ENCODE peak calls at places on chromosomes 2 and 18, in ten cellular contexts. W, X, Q, B, C, O, R, E, U and D are unnamed samples.

GRCh38 chr2:85898881-85899280 is 10.1 kb upstream of the ST3GAL5 start:
- DNase-seq in Q (no peak), R (no peak), E (no peak), C (no peak), B (no peak), U (no peak), W (no peak), O (no peak), X (no peak), D (no peak)

GRCh38 chr2:202270487-202270886 is 4.9 kb downstream of the NOP58 start:
- DNase-seq in W (no peak), C (no peak), E (no peak), U (no peak), O (no peak), Q (no peak), X (peak; percentile 12), B (no peak), R (no peak), D (no peak)

GRCh38 chr2:3179208-3179607 is 198.4 kb downstream of the EIPR1 start:
- DNase-seq in R (no peak), C (peak; percentile 35), U (no peak), W (no peak), Q (no peak), O (no peak), X (peak; percentile 32), B (no peak), E (no peak), D (peak; percentile 43)

GRCh38 chr2:79966882-79967281 is 337.7 kb downstream of the LRRTM1 start:
- DNase-seq in Q (no peak), R (no peak), W (no peak), C (no peak), X (no peak), E (no peak), U (no peak), O (no peak), B (no peak), D (no peak)

GRCh38 chr18:68533641-68534040 is 181.3 kb downstream of the TMX3 start:
- DNase-seq in E (no peak), O (no peak), X (no peak), U (no peak), R (peak; percentile 25), C (no peak), W (no peak), B (no peak), Q (no peak), D (no peak)

GRCh38 chr18:21096760-21097159 is 14.9 kb downstream of the ROCK1 start:
- DNase-seq in R (no peak), B (no peak), W (no peak), C (no peak), X (no peak), E (no peak), O (no peak), U (no peak), Q (no peak), D (no peak)

GRCh38 chr2:119744335-119744939 is 15.3 kb upstream of the PTPN4 start:
- DNase-seq in Q (peak; percentile 92), O (peak; percentile 16), W (peak; percentile 54), X (no peak), B (no peak), E (no peak), U (peak; percentile 49), R (no peak), C (no peak), D (no peak)

GRCh38 chr18:75341897-75342296 is 85.6 kb downstream of the SMIM21 start:
- DNase-seq in Q (no peak), C (no peak), B (no peak), O (no peak), U (no peak), W (no peak), E (no peak), R (no peak), X (no peak), D (no peak)

GRCh38 chr2:11159574-11160170 is 4.4 kb downstream of the SLC66A3 start:
- DNase-seq in C (no peak), R (no peak), E (no peak), U (no peak), B (no peak), X (no peak), O (no peak), W (peak; percentile 8), Q (no peak), D (no peak)

GRCh38 chr18:3867768-3868445 is 417.9 kb downstream of the TGIF1 start:
- DNase-seq in Q (no peak), X (no peak), W (no peak), E (no peak), B (no peak), O (no peak), C (no peak), U (no peak), R (no peak), D (no peak)

DNA sequence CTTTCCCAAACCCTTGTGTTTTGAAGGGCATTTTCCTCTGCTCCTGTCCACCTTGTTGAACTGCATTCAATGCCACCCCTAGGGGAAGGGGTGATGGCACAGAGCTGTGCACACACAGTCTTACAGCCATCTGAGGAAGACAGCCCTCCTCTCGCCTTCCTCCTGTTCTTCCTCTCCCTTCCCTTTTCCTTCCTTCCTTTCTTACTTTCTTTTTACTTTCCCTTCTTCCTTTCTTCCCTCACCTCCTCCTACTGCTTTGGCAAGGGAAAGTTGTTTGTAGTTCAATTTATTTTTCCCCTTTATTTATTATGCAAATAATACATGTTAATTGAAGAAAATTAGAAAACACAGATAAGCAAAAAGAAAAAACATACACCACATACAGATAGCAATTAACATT is 99.4 kb downstream of the CDH20 start:
- DNase-seq in B (no peak), X (no peak), O (no peak), U (no peak), C (no peak), E (no peak), R (no peak), Q (no peak), W (no peak), D (no peak)
- TF ChIP-seq CTCF in B (no peak), X (no peak), O (no peak), U (no peak), C (no peak), E (no peak), R (no peak), Q (no peak), W (no peak), D (no peak)

GRCh38 chr2:52264488-52264887 is 1232.6 kb upstream of the NRXN1 start:
- DNase-seq in O (no peak), W (no peak), X (peak; percentile 66), C (no peak), Q (no peak), B (no peak), E (no peak), R (no peak), U (no peak), D (no peak)
- TF ChIP-seq CTCF in O (no peak), W (no peak), X (no peak), C (no peak), Q (no peak), B (no peak), E (no peak), R (no peak), U (peak; percentile 9), D (no peak)

DNA sequence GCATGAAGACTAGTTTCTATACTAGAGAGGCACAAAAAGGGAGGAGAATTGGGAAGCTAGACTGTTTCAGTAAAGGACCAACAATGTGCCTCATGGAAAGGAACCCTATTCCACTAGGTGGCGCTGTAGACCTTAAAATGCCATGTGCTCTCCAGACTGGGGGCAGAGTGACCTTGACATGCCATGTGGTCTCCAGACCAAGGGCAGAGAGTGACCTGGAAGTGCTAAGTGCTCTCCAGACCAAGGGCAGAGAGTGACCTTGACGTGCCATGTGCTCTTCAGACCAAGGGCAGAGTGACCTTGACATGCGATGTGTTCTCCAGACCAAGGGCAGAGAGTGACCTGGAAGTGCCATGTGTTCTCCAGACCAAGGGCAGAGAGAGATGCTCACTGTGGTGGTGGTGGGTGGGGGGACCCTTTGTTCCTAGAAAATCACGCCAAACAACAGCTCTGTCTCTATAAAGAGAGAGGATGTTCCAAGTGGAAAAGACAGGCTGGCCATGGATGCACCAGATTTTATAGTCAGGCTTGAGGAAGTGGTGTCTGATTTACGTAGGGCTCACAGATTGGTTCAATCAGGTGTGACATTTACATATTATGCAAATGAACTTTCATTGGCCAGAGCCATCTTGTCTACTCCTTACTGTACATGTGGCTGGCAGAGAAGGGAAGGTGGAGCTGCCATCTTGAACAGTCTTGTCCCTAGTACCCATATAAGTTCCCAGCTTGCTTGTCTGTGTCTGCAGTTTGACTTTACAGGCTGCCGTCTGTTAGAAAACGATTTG is 344.0 kb upstream of the DDX18 start:
- DNase-seq in B (no peak), Q (peak; percentile 4), R (no peak), U (peak; percentile 6), X (peak; percentile 63), W (no peak), O (no peak), E (no peak), C (peak; percentile 77), D (peak; percentile 62)
- TF ChIP-seq CTCF in B (peak; percentile 35), Q (peak; percentile 30), R (peak; percentile 23), U (peak; percentile 63), X (peak; percentile 86), W (peak; percentile 23), O (peak; percentile 50), E (no peak), C (peak; percentile 65), D (peak; percentile 90)

GRCh38 chr2:182248898-182249297 is 177.9 kb downstream of the PDE1A start:
- DNase-seq in C (no peak), O (no peak), B (no peak), E (no peak), Q (no peak), R (no peak), U (no peak), X (no peak), W (no peak), D (no peak)
- TF ChIP-seq CTCF in C (no peak), O (no peak), B (no peak), E (no peak), Q (no peak), R (no peak), U (no peak), X (no peak), W (no peak), D (no peak)

DNA sequence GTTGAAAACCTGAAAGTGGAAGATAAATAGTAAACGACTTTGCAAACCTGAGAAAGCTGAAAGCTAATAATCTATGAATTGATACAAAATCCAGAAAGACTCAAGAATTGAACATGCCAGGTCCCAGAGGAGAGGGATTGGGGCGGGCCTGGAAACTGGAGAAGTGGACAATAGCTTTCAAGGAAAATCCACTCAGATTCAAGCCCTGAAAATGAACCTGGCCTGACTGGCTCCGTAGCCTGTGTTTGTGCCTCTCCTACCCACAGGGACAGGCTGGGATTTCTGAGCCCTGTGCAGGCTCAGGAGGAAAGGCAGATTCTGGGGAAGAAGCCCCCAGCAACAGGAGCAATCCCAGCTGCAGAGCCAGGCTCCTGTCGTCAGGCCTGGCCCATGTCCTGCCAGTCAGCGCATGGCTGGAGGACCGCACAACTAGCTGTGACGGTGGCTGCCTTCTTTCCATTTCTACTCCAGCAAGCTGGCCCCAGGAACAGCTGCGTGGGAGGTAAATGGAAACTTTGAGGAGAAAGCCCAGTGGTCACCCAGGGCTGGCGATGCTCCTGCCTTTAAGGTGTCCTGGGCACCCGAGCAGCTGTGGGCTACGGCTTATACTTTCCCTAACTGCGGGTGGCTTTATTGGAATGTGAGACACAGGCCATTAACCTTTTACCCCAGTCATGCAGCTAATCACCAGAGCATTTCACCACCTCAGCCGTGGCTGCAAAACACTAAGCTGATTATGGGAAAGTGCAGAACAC is 275.0 kb upstream of the HS6ST1 start:
- DNase-seq in X (no peak), U (no peak), O (no peak), C (no peak), R (no peak), W (no peak), B (no peak), E (no peak), Q (no peak), D (no peak)
- TF ChIP-seq CTCF in X (no peak), U (no peak), O (no peak), C (no peak), R (no peak), W (no peak), B (no peak), E (no peak), Q (no peak), D (no peak)

GRCh38 chr2:26184555-26185303 is 11.8 kb downstream of the GAREM2 start:
- DNase-seq in B (peak; percentile 94), U (peak; percentile 15), O (no peak), E (no peak), X (peak; percentile 30), W (no peak), R (peak; percentile 88), C (peak; percentile 88), Q (peak; percentile 52), D (peak; percentile 91)
- TF ChIP-seq CTCF in B (peak; percentile 59), U (peak; percentile 31), O (no peak), E (no peak), X (peak; percentile 37), W (no peak), R (peak; percentile 52), C (peak; percentile 53), Q (peak; percentile 80), D (no peak)